ENCODE peak calls at places on chromosomes 4 and X, in nine cellular contexts. One of them, this sample, is unnamed.

GRCh38 chr4:7811536-7812190 is 128.0 kb downstream of the AFAP1 start:
- DNase-seq in cardiac muscle cell: no peak
- DNase-seq in cardiac fibroblast: peak
- DNase-seq in psoas muscle: peak
- DNase-seq in fibroblast of mammary gland: no peak
- DNase-seq in HL-60: no peak
- DNase-seq in RWPE2: no peak
- DNase-seq in heart right ventricle: peak
- DNase-seq in CD8-positive, alpha-beta T cell: no peak
- DNase-seq in this sample: peak

GRCh38 chr4:3439391-3439790 is 2.4 kb upstream of the HGFAC start:
- DNase-seq in psoas muscle: no peak
- DNase-seq in RWPE2: no peak
- DNase-seq in cardiac muscle cell: no peak
- DNase-seq in heart right ventricle: no peak
- DNase-seq in CD8-positive, alpha-beta T cell: no peak
- DNase-seq in fibroblast of mammary gland: no peak
- DNase-seq in cardiac fibroblast: no peak
- DNase-seq in HL-60: no peak
- DNase-seq in this sample: no peak

GRCh38 chr4:4395849-4396627 is 9.1 kb downstream of the NSG1 start:
- DNase-seq in HL-60: no peak
- DNase-seq in psoas muscle: no peak
- DNase-seq in CD8-positive, alpha-beta T cell: no peak
- DNase-seq in RWPE2: no peak
- DNase-seq in cardiac fibroblast: peak
- DNase-seq in fibroblast of mammary gland: peak
- DNase-seq in heart right ventricle: no peak
- DNase-seq in cardiac muscle cell: peak
- DNase-seq in this sample: peak

GRCh38 chrX:19579485-19579884 is 64.2 kb upstream of the MAP3K15 start:
- DNase-seq in HL-60: no peak
- DNase-seq in cardiac fibroblast: peak
- DNase-seq in psoas muscle: no peak
- DNase-seq in heart right ventricle: no peak
- DNase-seq in RWPE2: no peak
- DNase-seq in CD8-positive, alpha-beta T cell: no peak
- DNase-seq in cardiac muscle cell: no peak
- DNase-seq in fibroblast of mammary gland: peak
- DNase-seq in this sample: peak

GRCh38 chr4:78293841-78294301 is 236.7 kb downstream of the FRAS1 start:
- DNase-seq in cardiac fibroblast: peak
- DNase-seq in psoas muscle: no peak
- DNase-seq in heart right ventricle: no peak
- DNase-seq in CD8-positive, alpha-beta T cell: no peak
- DNase-seq in cardiac muscle cell: peak
- DNase-seq in fibroblast of mammary gland: peak
- DNase-seq in HL-60: no peak
- DNase-seq in RWPE2: no peak
- DNase-seq in this sample: peak

GRCh38 chrX:30302957-30303356 is 6.2 kb downstream of the NR0B1 start:
- DNase-seq in CD8-positive, alpha-beta T cell: no peak
- DNase-seq in cardiac muscle cell: no peak
- DNase-seq in fibroblast of mammary gland: peak
- DNase-seq in RWPE2: no peak
- DNase-seq in cardiac fibroblast: no peak
- DNase-seq in heart right ventricle: peak
- DNase-seq in psoas muscle: peak
- DNase-seq in HL-60: no peak
- DNase-seq in this sample: peak

GRCh38 chrX:15674514-15674898 is 9.9 kb upstream of the CLTRN start:
- DNase-seq in cardiac fibroblast: peak
- DNase-seq in RWPE2: peak
- DNase-seq in cardiac muscle cell: peak
- DNase-seq in CD8-positive, alpha-beta T cell: no peak
- DNase-seq in heart right ventricle: peak
- DNase-seq in psoas muscle: peak
- DNase-seq in HL-60: no peak
- DNase-seq in fibroblast of mammary gland: peak
- DNase-seq in this sample: peak

GRCh38 chrX:20680998-20681397 is 414.3 kb upstream of the RPS6KA3 start:
- DNase-seq in HL-60: no peak
- DNase-seq in heart right ventricle: no peak
- DNase-seq in fibroblast of mammary gland: peak
- DNase-seq in CD8-positive, alpha-beta T cell: no peak
- DNase-seq in psoas muscle: no peak
- DNase-seq in cardiac muscle cell: no peak
- DNase-seq in cardiac fibroblast: peak
- DNase-seq in RWPE2: no peak
- DNase-seq in this sample: peak

GRCh38 chrX:39167791-39168190 is 366.5 kb downstream of the MID1IP1 start:
- DNase-seq in cardiac muscle cell: no peak
- DNase-seq in CD8-positive, alpha-beta T cell: no peak
- DNase-seq in RWPE2: no peak
- DNase-seq in heart right ventricle: no peak
- DNase-seq in HL-60: no peak
- DNase-seq in psoas muscle: no peak
- DNase-seq in fibroblast of mammary gland: no peak
- DNase-seq in cardiac fibroblast: no peak
- DNase-seq in this sample: no peak

GRCh38 chrX:9942086-9942485 is 25.1 kb upstream of the CLDN34 start:
- DNase-seq in HL-60: peak
- DNase-seq in psoas muscle: no peak
- DNase-seq in heart right ventricle: no peak
- DNase-seq in fibroblast of mammary gland: no peak
- DNase-seq in cardiac fibroblast: no peak
- DNase-seq in cardiac muscle cell: no peak
- DNase-seq in RWPE2: no peak
- DNase-seq in CD8-positive, alpha-beta T cell: peak
- DNase-seq in this sample: no peak

GRCh38 chr4:76308548-76308947 is 2.0 kb downstream of the STBD1 start:
- DNase-seq in RWPE2: no peak
- DNase-seq in CD8-positive, alpha-beta T cell: no peak
- DNase-seq in heart right ventricle: peak
- DNase-seq in fibroblast of mammary gland: no peak
- DNase-seq in cardiac muscle cell: peak
- DNase-seq in HL-60: no peak
- DNase-seq in cardiac fibroblast: peak
- DNase-seq in psoas muscle: peak
- DNase-seq in this sample: no peak

GRCh38 chrX:95318882-95319281 is 1365.8 kb upstream of the DIAPH2 start:
- DNase-seq in cardiac fibroblast: peak
- DNase-seq in fibroblast of mammary gland: peak
- DNase-seq in HL-60: no peak
- DNase-seq in cardiac muscle cell: peak
- DNase-seq in CD8-positive, alpha-beta T cell: no peak
- DNase-seq in psoas muscle: no peak
- DNase-seq in RWPE2: no peak
- DNase-seq in heart right ventricle: no peak
- DNase-seq in this sample: no peak

GRCh38 chrX:29787666-29788065 is 427.7 kb upstream of the MAGEB2 start:
- DNase-seq in HL-60: peak
- DNase-seq in cardiac muscle cell: no peak
- DNase-seq in CD8-positive, alpha-beta T cell: no peak
- DNase-seq in heart right ventricle: no peak
- DNase-seq in fibroblast of mammary gland: no peak
- DNase-seq in cardiac fibroblast: peak
- DNase-seq in RWPE2: no peak
- DNase-seq in psoas muscle: no peak
- DNase-seq in this sample: peak

GRCh38 chr4:108172780-108173598 is 4.3 kb upstream of the LEF1 start:
- DNase-seq in RWPE2: no peak
- DNase-seq in cardiac muscle cell: peak
- DNase-seq in heart right ventricle: peak
- DNase-seq in CD8-positive, alpha-beta T cell: peak
- DNase-seq in HL-60: no peak
- DNase-seq in psoas muscle: peak
- DNase-seq in cardiac fibroblast: peak
- DNase-seq in fibroblast of mammary gland: peak
- DNase-seq in this sample: peak

GRCh38 chr4:1842993-1843448 is 12.9 kb downstream of the LETM1 start:
- DNase-seq in cardiac fibroblast: peak
- DNase-seq in HL-60: no peak
- DNase-seq in psoas muscle: no peak
- DNase-seq in CD8-positive, alpha-beta T cell: no peak
- DNase-seq in cardiac muscle cell: no peak
- DNase-seq in fibroblast of mammary gland: peak
- DNase-seq in heart right ventricle: no peak
- DNase-seq in RWPE2: no peak
- DNase-seq in this sample: peak

GRCh38 chr4:89949782-89950387 is 55.2 kb downstream of the MMRN1 start:
- DNase-seq in cardiac muscle cell: peak
- DNase-seq in CD8-positive, alpha-beta T cell: no peak
- DNase-seq in RWPE2: no peak
- DNase-seq in cardiac fibroblast: no peak
- DNase-seq in psoas muscle: no peak
- DNase-seq in fibroblast of mammary gland: peak
- DNase-seq in HL-60: no peak
- DNase-seq in heart right ventricle: no peak
- DNase-seq in this sample: no peak

GRCh38 chr4:156321203-156321602 is 367.5 kb upstream of the CTSO start:
- DNase-seq in psoas muscle: no peak
- DNase-seq in CD8-positive, alpha-beta T cell: no peak
- DNase-seq in heart right ventricle: no peak
- DNase-seq in cardiac fibroblast: peak
- DNase-seq in fibroblast of mammary gland: peak
- DNase-seq in RWPE2: no peak
- DNase-seq in cardiac muscle cell: no peak
- DNase-seq in HL-60: no peak
- DNase-seq in this sample: peak

GRCh38 chr4:1245481-1246051 is 3.4 kb downstream of the CTBP1 start:
- DNase-seq in fibroblast of mammary gland: no peak
- DNase-seq in HL-60: no peak
- DNase-seq in RWPE2: peak
- DNase-seq in cardiac muscle cell: no peak
- DNase-seq in heart right ventricle: peak
- DNase-seq in psoas muscle: peak
- DNase-seq in cardiac fibroblast: no peak
- DNase-seq in CD8-positive, alpha-beta T cell: no peak
- DNase-seq in this sample: no peak

GRCh38 chr4:5780831-5781480 is 70.0 kb downstream of the EVC start:
- DNase-seq in cardiac fibroblast: peak
- DNase-seq in fibroblast of mammary gland: peak
- DNase-seq in HL-60: no peak
- DNase-seq in cardiac muscle cell: no peak
- DNase-seq in heart right ventricle: no peak
- DNase-seq in RWPE2: no peak
- DNase-seq in psoas muscle: no peak
- DNase-seq in CD8-positive, alpha-beta T cell: no peak
- DNase-seq in this sample: peak

GRCh38 chrX:13051529-13052172 is 7.2 kb upstream of the FAM9C start:
- DNase-seq in cardiac muscle cell: no peak
- DNase-seq in CD8-positive, alpha-beta T cell: peak
- DNase-seq in heart right ventricle: peak
- DNase-seq in fibroblast of mammary gland: no peak
- DNase-seq in HL-60: no peak
- DNase-seq in cardiac fibroblast: peak
- DNase-seq in RWPE2: no peak
- DNase-seq in psoas muscle: no peak
- DNase-seq in this sample: no peak

GRCh38 chrX:670596-670995 is 40.0 kb downstream of the SHOX start:
- DNase-seq in RWPE2: no peak
- DNase-seq in CD8-positive, alpha-beta T cell: no peak
- DNase-seq in fibroblast of mammary gland: no peak
- DNase-seq in HL-60: no peak
- DNase-seq in cardiac muscle cell: no peak
- DNase-seq in psoas muscle: no peak
- DNase-seq in heart right ventricle: no peak
- DNase-seq in cardiac fibroblast: no peak
- DNase-seq in this sample: no peak

GRCh38 chr4:40182041-40182440 is 14.8 kb upstream of the RHOH start:
- DNase-seq in fibroblast of mammary gland: no peak
- DNase-seq in HL-60: no peak
- DNase-seq in heart right ventricle: no peak
- DNase-seq in cardiac fibroblast: no peak
- DNase-seq in cardiac muscle cell: no peak
- DNase-seq in psoas muscle: no peak
- DNase-seq in CD8-positive, alpha-beta T cell: no peak
- DNase-seq in RWPE2: no peak
- DNase-seq in this sample: no peak

GRCh38 chr4:104693601-104694201 is 199.0 kb upstream of the CXXC4 start:
- DNase-seq in heart right ventricle: no peak
- DNase-seq in psoas muscle: no peak
- DNase-seq in cardiac muscle cell: no peak
- DNase-seq in CD8-positive, alpha-beta T cell: no peak
- DNase-seq in RWPE2: no peak
- DNase-seq in fibroblast of mammary gland: peak
- DNase-seq in cardiac fibroblast: peak
- DNase-seq in HL-60: no peak
- DNase-seq in this sample: peak
- TF ChIP-seq CTCF in heart right ventricle: peak
- TF ChIP-seq CTCF in psoas muscle: no peak
- TF ChIP-seq CTCF in cardiac muscle cell: peak
- TF ChIP-seq CTCF in CD8-positive, alpha-beta T cell: no peak
- TF ChIP-seq CTCF in RWPE2: peak
- TF ChIP-seq CTCF in fibroblast of mammary gland: peak
- TF ChIP-seq CTCF in cardiac fibroblast: peak
- TF ChIP-seq CTCF in HL-60: peak
- TF ChIP-seq CTCF in this sample: no peak

DNA sequence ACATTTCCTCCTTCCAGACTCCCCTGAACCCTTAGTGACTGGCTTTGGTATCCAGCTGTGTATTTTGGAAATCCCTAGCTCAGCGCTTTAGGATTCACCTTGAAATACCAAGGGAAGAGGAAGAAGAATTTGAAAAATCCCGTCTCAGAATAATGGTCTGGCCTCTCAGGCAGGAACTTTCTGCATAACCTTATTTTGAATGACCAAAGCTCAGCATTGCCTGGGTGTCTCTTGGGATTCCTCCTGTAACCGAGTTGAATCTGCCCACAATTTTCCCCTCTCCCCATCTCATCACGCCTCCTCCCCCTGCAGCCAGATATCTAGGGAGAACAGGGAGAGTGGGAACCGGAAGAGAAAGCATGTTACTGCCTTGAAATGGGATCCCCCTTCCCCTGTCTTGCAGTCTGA is 116.2 kb downstream of the SMIM20 start:
- DNase-seq in HL-60: no peak
- DNase-seq in RWPE2: no peak
- DNase-seq in CD8-positive, alpha-beta T cell: no peak
- DNase-seq in cardiac fibroblast: no peak
- DNase-seq in fibroblast of mammary gland: no peak
- DNase-seq in psoas muscle: no peak
- DNase-seq in cardiac muscle cell: no peak
- DNase-seq in heart right ventricle: no peak
- DNase-seq in this sample: no peak
- H3K4me3 ChIP-seq in HL-60: no peak
- H3K4me3 ChIP-seq in RWPE2: no peak
- H3K4me3 ChIP-seq in CD8-positive, alpha-beta T cell: no peak
- H3K4me3 ChIP-seq in cardiac fibroblast: no peak
- H3K4me3 ChIP-seq in fibroblast of mammary gland: no peak
- H3K4me3 ChIP-seq in psoas muscle: no peak
- H3K4me3 ChIP-seq in cardiac muscle cell: no peak
- H3K4me3 ChIP-seq in heart right ventricle: no peak
- H3K4me3 ChIP-seq in this sample: no peak

GRCh38 chr4:46648088-46648744 is 258.3 kb upstream of the GABRA2 start:
- DNase-seq in RWPE2: no peak
- DNase-seq in cardiac fibroblast: peak
- DNase-seq in CD8-positive, alpha-beta T cell: no peak
- DNase-seq in cardiac muscle cell: peak
- DNase-seq in fibroblast of mammary gland: peak
- DNase-seq in heart right ventricle: no peak
- DNase-seq in psoas muscle: no peak
- DNase-seq in HL-60: peak
- DNase-seq in this sample: no peak
- TF ChIP-seq CTCF in RWPE2: peak
- TF ChIP-seq CTCF in cardiac fibroblast: peak
- TF ChIP-seq CTCF in CD8-positive, alpha-beta T cell: no peak
- TF ChIP-seq CTCF in cardiac muscle cell: peak
- TF ChIP-seq CTCF in fibroblast of mammary gland: peak
- TF ChIP-seq CTCF in heart right ventricle: no peak
- TF ChIP-seq CTCF in psoas muscle: no peak
- TF ChIP-seq CTCF in HL-60: peak
- TF ChIP-seq CTCF in this sample: no peak

GRCh38 chrX:45164021-45164621 is 36.6 kb downstream of the DIPK2B start:
- DNase-seq in heart right ventricle: peak
- DNase-seq in cardiac fibroblast: no peak
- DNase-seq in psoas muscle: no peak
- DNase-seq in cardiac muscle cell: peak
- DNase-seq in RWPE2: no peak
- DNase-seq in CD8-positive, alpha-beta T cell: no peak
- DNase-seq in HL-60: no peak
- DNase-seq in fibroblast of mammary gland: no peak
- DNase-seq in this sample: peak
- H3K4me3 ChIP-seq in heart right ventricle: no peak
- H3K4me3 ChIP-seq in cardiac fibroblast: no peak
- H3K4me3 ChIP-seq in psoas muscle: no peak
- H3K4me3 ChIP-seq in cardiac muscle cell: no peak
- H3K4me3 ChIP-seq in RWPE2: no peak
- H3K4me3 ChIP-seq in CD8-positive, alpha-beta T cell: no peak
- H3K4me3 ChIP-seq in HL-60: no peak
- H3K4me3 ChIP-seq in fibroblast of mammary gland: no peak
- H3K4me3 ChIP-seq in this sample: no peak